ENCODE peak calls at places on chromosome 20, in four cellular contexts. One of them, this sample, is unnamed.

GRCh38 chr20:25281541-25281991 is 33.7 kb downstream of the PYGB start:
- DNase-seq in IMR-90: no peak
- DNase-seq in lower lobe of right lung: peak; percentile 47
- DNase-seq in cardiac muscle cell: no peak
- DNase-seq in this sample: no peak

GRCh38 chr20:25372584-25373336 is 17.9 kb downstream of the ABHD12 start:
- DNase-seq in cardiac muscle cell: peak; percentile 63
- DNase-seq in lower lobe of right lung: no peak
- DNase-seq in IMR-90: peak; percentile 99
- DNase-seq in this sample: peak; percentile 94

GRCh38 chr20:23396961-23397620 is 24.2 kb downstream of the NAPB start:
- DNase-seq in lower lobe of right lung: no peak
- DNase-seq in IMR-90: peak; percentile 21
- DNase-seq in cardiac muscle cell: peak; percentile 23
- DNase-seq in this sample: peak; percentile 56

GRCh38 chr20:60470366-60470765 is 512.1 kb downstream of the CDH26 start:
- DNase-seq in IMR-90: no peak
- DNase-seq in cardiac muscle cell: no peak
- DNase-seq in lower lobe of right lung: no peak
- DNase-seq in this sample: no peak

GRCh38 chr20:49871391-49871948 is 43.9 kb downstream of the SPATA2 start:
- DNase-seq in IMR-90: no peak
- DNase-seq in lower lobe of right lung: no peak
- DNase-seq in cardiac muscle cell: no peak
- DNase-seq in this sample: no peak

GRCh38 chr20:2911200-2911599 is 37.9 kb downstream of the PTPRA start:
- DNase-seq in IMR-90: peak; percentile 34
- DNase-seq in cardiac muscle cell: no peak
- DNase-seq in lower lobe of right lung: no peak
- DNase-seq in this sample: peak; percentile 16

GRCh38 chr20:5315807-5316187 is 957 bp downstream of the PROKR2 start:
- DNase-seq in IMR-90: no peak
- DNase-seq in lower lobe of right lung: no peak
- DNase-seq in cardiac muscle cell: no peak
- DNase-seq in this sample: no peak

GRCh38 chr20:2879148-2879547 is 5.9 kb downstream of the PTPRA start:
- DNase-seq in cardiac muscle cell: peak; percentile 79
- DNase-seq in lower lobe of right lung: no peak
- DNase-seq in IMR-90: peak; percentile 93
- DNase-seq in this sample: peak; percentile 56

GRCh38 chr20:4811661-4812181 is 90.0 kb downstream of the PRND start:
- DNase-seq in IMR-90: no peak
- DNase-seq in lower lobe of right lung: peak; percentile 84
- DNase-seq in cardiac muscle cell: no peak
- DNase-seq in this sample: no peak

GRCh38 chr20:53773792-53774371 is 180.2 kb upstream of the ZNF217 start:
- DNase-seq in IMR-90: peak; percentile 97
- DNase-seq in cardiac muscle cell: peak; percentile 88
- DNase-seq in lower lobe of right lung: no peak
- DNase-seq in this sample: peak; percentile 97

GRCh38 chr20:53776858-53777257 is 183.2 kb upstream of the ZNF217 start:
- DNase-seq in cardiac muscle cell: no peak
- DNase-seq in lower lobe of right lung: no peak
- DNase-seq in IMR-90: no peak
- DNase-seq in this sample: no peak

GRCh38 chr20:53778041-53778516 is 184.4 kb upstream of the ZNF217 start:
- DNase-seq in lower lobe of right lung: no peak
- DNase-seq in IMR-90: no peak
- DNase-seq in cardiac muscle cell: no peak
- DNase-seq in this sample: no peak

GRCh38 chr20:53778736-53779135 is 185.1 kb upstream of the ZNF217 start:
- DNase-seq in IMR-90: no peak
- DNase-seq in lower lobe of right lung: no peak
- DNase-seq in cardiac muscle cell: no peak
- DNase-seq in this sample: no peak

GRCh38 chr20:53774487-53775203 is 181.0 kb upstream of the ZNF217 start:
- DNase-seq in cardiac muscle cell: peak; percentile 85
- DNase-seq in IMR-90: peak; percentile 95
- DNase-seq in lower lobe of right lung: no peak
- DNase-seq in this sample: peak; percentile 79
- H3K4me3 ChIP-seq in cardiac muscle cell: no peak overlapping the region
- H3K4me3 ChIP-seq in IMR-90: no peak overlapping the region
- H3K4me3 ChIP-seq in lower lobe of right lung: no peak overlapping the region
- H3K4me3 ChIP-seq in this sample: no peak overlapping the region

GRCh38 chr20:31260326-31260932 is 3.0 kb downstream of the DEFB115 start:
- DNase-seq in cardiac muscle cell: no peak
- DNase-seq in IMR-90: no peak
- DNase-seq in lower lobe of right lung: no peak
- DNase-seq in this sample: peak; percentile 5
- TF ChIP-seq CTCF in cardiac muscle cell: no peak
- TF ChIP-seq CTCF in IMR-90: peak; percentile 12
- TF ChIP-seq CTCF in lower lobe of right lung: peak; percentile 41
- TF ChIP-seq CTCF in this sample: peak; percentile 28

GRCh38 chr20:35934050-35934449 is 20.3 kb downstream of the SCAND1 start:
- DNase-seq in lower lobe of right lung: no peak
- DNase-seq in cardiac muscle cell: no peak
- DNase-seq in IMR-90: no peak
- DNase-seq in this sample: no peak
- H3K4me3 ChIP-seq in lower lobe of right lung: no peak overlapping the region
- H3K4me3 ChIP-seq in cardiac muscle cell: no peak overlapping the region
- H3K4me3 ChIP-seq in IMR-90: no peak overlapping the region
- H3K4me3 ChIP-seq in this sample: no peak overlapping the region

DNA sequence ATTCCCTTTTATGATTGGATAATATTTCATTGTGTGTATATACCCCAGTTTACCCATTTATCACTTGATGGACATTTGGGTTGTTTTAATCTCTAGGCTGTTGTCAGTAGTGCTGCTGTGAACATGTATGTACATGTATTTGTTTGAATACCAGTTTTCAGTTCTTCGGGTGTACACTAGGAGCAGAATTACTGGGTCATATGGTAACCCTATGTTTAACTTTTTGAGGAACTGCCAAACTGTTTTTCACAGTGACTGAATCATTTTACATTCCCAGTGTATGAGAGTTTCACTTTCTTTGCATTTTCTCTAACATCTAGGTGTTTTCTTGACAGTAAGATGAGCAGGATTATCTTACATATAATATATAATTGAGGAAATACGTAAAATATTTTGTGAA is 44.7 kb upstream of the ADIG start:
- DNase-seq in lower lobe of right lung: no peak
- DNase-seq in IMR-90: peak; percentile 74
- DNase-seq in cardiac muscle cell: no peak
- DNase-seq in this sample: peak; percentile 69
- TF ChIP-seq CTCF in lower lobe of right lung: no peak
- TF ChIP-seq CTCF in IMR-90: peak; percentile 24
- TF ChIP-seq CTCF in cardiac muscle cell: no peak
- TF ChIP-seq CTCF in this sample: no peak

GRCh38 chr20:59269396-59270025 is 30.9 kb upstream of the EDN3 start:
- DNase-seq in IMR-90: no peak
- DNase-seq in lower lobe of right lung: no peak
- DNase-seq in cardiac muscle cell: no peak
- DNase-seq in this sample: no peak
- H3K4me3 ChIP-seq in IMR-90: no peak overlapping the region
- H3K4me3 ChIP-seq in lower lobe of right lung: no peak overlapping the region
- H3K4me3 ChIP-seq in cardiac muscle cell: no peak overlapping the region
- H3K4me3 ChIP-seq in this sample: no peak overlapping the region

GRCh38 chr20:59176812-59177211 is 13.2 kb downstream of the ZNF831 start:
- DNase-seq in cardiac muscle cell: no peak
- DNase-seq in IMR-90: no peak
- DNase-seq in lower lobe of right lung: no peak
- DNase-seq in this sample: no peak
- TF ChIP-seq CTCF in cardiac muscle cell: no peak
- TF ChIP-seq CTCF in IMR-90: no peak
- TF ChIP-seq CTCF in lower lobe of right lung: no peak
- TF ChIP-seq CTCF in this sample: no peak

GRCh38 chr20:34709836-34710567 is 5.9 kb downstream of the TP53INP2 start:
- DNase-seq in IMR-90: peak; percentile 51
- DNase-seq in cardiac muscle cell: peak; percentile 28
- DNase-seq in lower lobe of right lung: peak; percentile 86
- DNase-seq in this sample: peak; percentile 60

GRCh38 chr20:34706912-34707784 is 3.0 kb downstream of the TP53INP2 start:
- DNase-seq in cardiac muscle cell: no peak
- DNase-seq in lower lobe of right lung: no peak
- DNase-seq in IMR-90: no peak
- DNase-seq in this sample: no peak

GRCh38 chr20:34710568-34710839 is 6.4 kb downstream of the TP53INP2 start:
- DNase-seq in lower lobe of right lung: no peak
- DNase-seq in IMR-90: no peak
- DNase-seq in cardiac muscle cell: no peak
- DNase-seq in this sample: no peak

GRCh38 chr20:34709044-34709835 is 5.1 kb downstream of the TP53INP2 start:
- DNase-seq in cardiac muscle cell: peak; percentile 86
- DNase-seq in lower lobe of right lung: peak; percentile 92
- DNase-seq in IMR-90: peak; percentile 54
- DNase-seq in this sample: peak; percentile 75

GRCh38 chr20:34708621-34709043 is 4.5 kb downstream of the TP53INP2 start:
- DNase-seq in lower lobe of right lung: peak; percentile 57
- DNase-seq in IMR-90: peak; percentile 16
- DNase-seq in cardiac muscle cell: peak; percentile 48
- DNase-seq in this sample: peak; percentile 56
- H3K4me3 ChIP-seq in lower lobe of right lung: peak overlapping the region; percentile 78
- H3K4me3 ChIP-seq in IMR-90: peak overlapping the region; percentile 57
- H3K4me3 ChIP-seq in cardiac muscle cell: peak overlapping the region; percentile 74
- H3K4me3 ChIP-seq in this sample: peak overlapping the region; percentile 73